ENCODE peak calls at places on chromosomes 2 and 18, in seven cellular contexts. D, T, G, E, Y, V and A are unnamed samples.
A peak's percentile ranks its signal among the peaks of the same experiment; 100 is the strongest.

GRCh38 chr2:101823347-101823791 is 125.9 kb downstream of the MAP4K4 start:
- DNase-seq in D (peak; percentile 76), T (peak; percentile 71), G (peak; percentile 69), E (peak; percentile 74), Y (peak; percentile 49), V (peak; percentile 66), A (no peak)

GRCh38 chr2:69046221-69046662 is 33.3 kb downstream of the ANTXR1 start:
- DNase-seq in D (no peak), T (peak; percentile 92), G (no peak), E (peak; percentile 63), Y (peak; percentile 36), V (peak; percentile 66), A (no peak)

GRCh38 chr2:1550658-1551316 is 137.5 kb downstream of the TPO start:
- DNase-seq in D (no peak), T (peak; percentile 29), G (peak; percentile 58), E (peak; percentile 66), Y (peak; percentile 74), V (peak; percentile 60), A (peak; percentile 92)

GRCh38 chr18:22933206-22933957 is at the start of gene RBBP8:
- DNase-seq in D (peak; percentile 83), T (peak; percentile 76), G (peak; percentile 77), E (peak; percentile 96), Y (peak; percentile 57), V (peak; percentile 83), A (peak; percentile 94)

GRCh38 chr18:27823053-27823452 is 353.9 kb downstream of the CDH2 start:
- DNase-seq in D (no peak), T (no peak), G (no peak), E (no peak), Y (no peak), V (no peak), A (no peak)

GRCh38 chr2:122182631-122183030 is 427.2 kb downstream of the TSN start:
- DNase-seq in D (no peak), T (no peak), G (no peak), E (no peak), Y (no peak), V (no peak), A (no peak)

GRCh38 chr2:8794923-8795825 is 42.2 kb downstream of the KIDINS220 start:
- DNase-seq in D (no peak), T (peak; percentile 89), G (no peak), E (peak; percentile 51), Y (no peak), V (no peak), A (peak; percentile 53)

GRCh38 chr18:75779450-75779849 is 351.9 kb upstream of the SMIM21 start:
- DNase-seq in D (no peak), T (no peak), G (no peak), E (no peak), Y (no peak), V (no peak), A (no peak)

GRCh38 chr18:42011053-42011452 is 56.0 kb downstream of the PIK3C3 start:
- DNase-seq in D (no peak), T (no peak), G (no peak), E (no peak), Y (no peak), V (no peak), A (no peak)

GRCh38 chr2:144320491-144320890 is 199.4 kb downstream of the ZEB2 start:
- DNase-seq in D (no peak), T (peak; percentile 40), G (peak; percentile 38), E (peak; percentile 50), Y (peak; percentile 57), V (peak; percentile 86), A (peak; percentile 37)

GRCh38 chr2:69776886-69777777 is 35.2 kb downstream of the ANXA4 start:
- DNase-seq in D (no peak), T (no peak), G (no peak), E (no peak), Y (no peak), V (no peak), A (no peak)

GRCh38 chr2:167140767-167141166 is 252.5 kb downstream of the XIRP2 start:
- DNase-seq in D (no peak), T (peak; percentile 97), G (peak; percentile 91), E (peak; percentile 87), Y (peak; percentile 87), V (peak; percentile 99), A (peak; percentile 78)

GRCh38 chr2:190121971-190122370 is 59.4 kb upstream of the MSTN start:
- DNase-seq in D (peak; percentile 84), T (peak; percentile 30), G (peak; percentile 79), E (peak; percentile 52), Y (peak; percentile 11), V (no peak), A (peak; percentile 33)

GRCh38 chr18:3658529-3658928 is 208.6 kb downstream of the TGIF1 start:
- DNase-seq in D (no peak), T (no peak), G (no peak), E (no peak), Y (no peak), V (no peak), A (no peak)

GRCh38 chr18:23578067-23578705 is 8.1 kb downstream of the NPC1 start:
- DNase-seq in D (no peak), T (no peak), G (no peak), E (no peak), Y (no peak), V (no peak), A (no peak)

GRCh38 chr18:55821219-55821618 is 233.2 kb upstream of the TCF4 start:
- DNase-seq in D (no peak), T (peak; percentile 31), G (no peak), E (peak; percentile 35), Y (peak; percentile 2), V (peak; percentile 87), A (peak; percentile 28)

GRCh38 chr2:138032334-138032733 is 68.1 kb downstream of the HNMT start:
- DNase-seq in D (no peak), T (no peak), G (no peak), E (no peak), Y (no peak), V (no peak), A (no peak)

GRCh38 chr2:43255249-43255960 is 29.0 kb upstream of the ZFP36L2 start:
- DNase-seq in D (no peak), T (no peak), G (no peak), E (no peak), Y (no peak), V (no peak), A (no peak)